ENCODE peak calls at places on chromosomes 1 and 21, in five cellular contexts. M is H1, G is H9, W is mesenchymal stem cell, T is trophoblast cell. O is an unnamed sample.

GRCh38 chr21:33767236-33767635 is 124.9 kb downstream of the ITSN1 start:
- DNase-seq in W (no peak), G (no peak), M (no peak), T (no peak), O (no peak)

GRCh38 chr1:18760156-18760555 is 99.3 kb downstream of the TAS1R2 start:
- DNase-seq in M (no peak), W (no peak), T (no peak), G (no peak), O (no peak)

GRCh38 chr1:200917291-200917817 is 22.7 kb downstream of the INAVA start:
- DNase-seq in M (no peak), T (peak; percentile 39), G (no peak), W (no peak), O (no peak)

GRCh38 chr1:115463347-115463746 is 125.3 kb upstream of the NGF start:
- DNase-seq in G (peak; percentile 21), T (peak; percentile 14), M (peak; percentile 20), W (no peak), O (no peak)

GRCh38 chr1:169003864-169004516 is 102.5 kb upstream of the ATP1B1 start:
- DNase-seq in W (peak; percentile 71), M (no peak), T (peak; percentile 55), G (no peak), O (no peak)

GRCh38 chr1:225877570-225877969 is 4.6 kb downstream of the TMEM63A start:
- DNase-seq in G (peak; percentile 75), W (peak; percentile 66), T (peak; percentile 38), M (peak; percentile 80), O (peak; percentile 46)

GRCh38 chr1:75625795-75626194 is 14.9 kb upstream of the SLC44A5 start:
- DNase-seq in W (no peak), T (no peak), M (no peak), G (no peak), O (no peak)

GRCh38 chr21:28617300-28617699 is 375.4 kb downstream of the LTN1 start:
- DNase-seq in T (no peak), M (no peak), W (no peak), G (no peak), O (no peak)

GRCh38 chr1:151994956-151995355 is 1.3 kb upstream of the S100A10 start:
- DNase-seq in W (peak; percentile 97), G (peak; percentile 54), T (peak; percentile 81), M (no peak), O (no peak)

GRCh38 chr1:7528386-7529031 is 242.6 kb upstream of the VAMP3 start:
- DNase-seq in T (peak; percentile 24), M (no peak), W (no peak), G (no peak), O (no peak)

GRCh38 chr1:180800945-180801344 is 111.8 kb upstream of the KIAA1614 start:
- DNase-seq in M (no peak), T (no peak), G (no peak), W (no peak), O (no peak)

GRCh38 chr1:61951731-61952585 is 209.7 kb downstream of the PATJ start:
- DNase-seq in G (peak; percentile 47), W (no peak), T (peak; percentile 43), M (no peak), O (peak; percentile 8)

GRCh38 chr1:116853680-116854191 is 56.0 kb upstream of the PTGFRN start:
- DNase-seq in G (peak; percentile 67), W (peak; percentile 91), M (peak; percentile 52), T (peak; percentile 74), O (no peak)

GRCh38 chr1:99358771-99359170 is 94.5 kb downstream of the PLPPR4 start:
- DNase-seq in W (no peak), T (peak; percentile 92), M (no peak), G (no peak), O (no peak)

GRCh38 chr1:205800470-205800869 is 12.5 kb downstream of the SLC41A1 start:
- DNase-seq in G (no peak), T (no peak), M (no peak), W (no peak), O (no peak)

GRCh38 chr1:3547055-3548005 is 64.0 kb downstream of the MEGF6 start:
- DNase-seq in G (peak; percentile 52), W (no peak), T (peak; percentile 89), M (no peak), O (no peak)

GRCh38 chr21:35850029-35850428 is 210.3 kb downstream of the SETD4 start:
- DNase-seq in M (no peak), G (no peak), T (peak; percentile 33), W (peak; percentile 50), O (no peak)

GRCh38 chr1:42177551-42177981 is 13.0 kb upstream of the GUCA2A start:
- DNase-seq in T (no peak), W (peak; percentile 85), M (no peak), G (no peak), O (no peak)

GRCh38 chr1:46434358-46434757 is 40.2 kb downstream of the FAAH start:
- DNase-seq in G (no peak), M (no peak), W (no peak), T (no peak), O (no peak)

GRCh38 chr1:81832573-81832972 is 31.8 kb downstream of the ADGRL2 start:
- DNase-seq in W (peak; percentile 66), T (no peak), M (no peak), G (no peak), O (no peak)

GRCh38 chr1:12565966-12566352 is 52.1 kb downstream of the DHRS3 start:
- DNase-seq in G (no peak), M (no peak), W (no peak), T (no peak), O (no peak)

GRCh38 chr1:42950146-42950480 is 8.6 kb downstream of the SLC2A1 start:
- DNase-seq in M (no peak), G (no peak), W (no peak), T (no peak), O (no peak)

GRCh38 chr1:1062364-1063163 is 11.5 kb downstream of the RNF223 start:
- DNase-seq in M (no peak), T (no peak), G (no peak), W (peak; percentile 44), O (no peak)

GRCh38 chr21:25638634-25639166 is 358 bp upstream of the JAM2 start:
- DNase-seq in G (no peak), T (peak; percentile 75), W (peak; percentile 10), M (no peak), O (peak; percentile 12)

GRCh38 chr1:50279622-50280320 is 143.5 kb downstream of the DMRTA2 start:
- DNase-seq in T (peak; percentile 35), G (peak; percentile 52), W (no peak), M (peak; percentile 73), O (peak; percentile 61)

GRCh38 chr1:81412954-81413353 is 387.8 kb upstream of the ADGRL2 start:
- DNase-seq in W (no peak), T (no peak), G (no peak), M (no peak), O (no peak)

GRCh38 chr1:93708734-93709481 is 27.3 kb upstream of the BCAR3 start:
- DNase-seq in M (no peak), G (no peak), T (no peak), W (peak; percentile 55), O (no peak)

GRCh38 chr1:21904725-21905520 is 32.2 kb downstream of the HSPG2 start:
- DNase-seq in T (peak; percentile 86), M (no peak), G (no peak), W (peak; percentile 88), O (no peak)

GRCh38 chr1:36467027-36467410 is 2.8 kb upstream of the MRPS15 start:
- DNase-seq in W (no peak), G (no peak), T (no peak), M (no peak), O (no peak)

GRCh38 chr1:238648756-238649155 is 737.6 kb upstream of the CHRM3 start:
- DNase-seq in G (no peak), W (no peak), M (no peak), T (no peak), O (no peak)

DNA sequence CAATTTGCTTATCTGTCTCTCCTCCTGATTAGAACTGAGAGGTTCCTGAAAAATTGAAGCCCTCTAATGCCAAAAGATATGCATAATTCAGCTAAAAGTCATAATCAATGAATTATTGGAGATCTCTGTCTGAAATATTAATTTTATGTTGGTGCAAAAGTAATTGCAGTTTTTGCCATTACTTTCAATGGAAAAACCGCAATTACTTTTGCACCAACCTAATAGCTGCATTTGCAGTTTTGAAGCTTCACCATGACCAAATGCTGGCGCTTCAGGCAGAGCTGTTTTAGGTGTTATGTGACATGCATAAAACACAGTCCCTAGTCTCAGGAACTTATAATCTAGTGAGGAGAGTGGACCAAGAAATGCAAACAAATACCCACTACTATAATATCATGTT is 29.7 kb upstream of the FASLG start:
- DNase-seq in M (no peak), G (no peak), W (no peak), T (no peak), O (no peak)
- H2BK5ac ChIP-seq in M (no peak overlapping the region), G (no peak overlapping the region), W (no peak overlapping the region), T (no peak overlapping the region), O (no peak overlapping the region)

DNA sequence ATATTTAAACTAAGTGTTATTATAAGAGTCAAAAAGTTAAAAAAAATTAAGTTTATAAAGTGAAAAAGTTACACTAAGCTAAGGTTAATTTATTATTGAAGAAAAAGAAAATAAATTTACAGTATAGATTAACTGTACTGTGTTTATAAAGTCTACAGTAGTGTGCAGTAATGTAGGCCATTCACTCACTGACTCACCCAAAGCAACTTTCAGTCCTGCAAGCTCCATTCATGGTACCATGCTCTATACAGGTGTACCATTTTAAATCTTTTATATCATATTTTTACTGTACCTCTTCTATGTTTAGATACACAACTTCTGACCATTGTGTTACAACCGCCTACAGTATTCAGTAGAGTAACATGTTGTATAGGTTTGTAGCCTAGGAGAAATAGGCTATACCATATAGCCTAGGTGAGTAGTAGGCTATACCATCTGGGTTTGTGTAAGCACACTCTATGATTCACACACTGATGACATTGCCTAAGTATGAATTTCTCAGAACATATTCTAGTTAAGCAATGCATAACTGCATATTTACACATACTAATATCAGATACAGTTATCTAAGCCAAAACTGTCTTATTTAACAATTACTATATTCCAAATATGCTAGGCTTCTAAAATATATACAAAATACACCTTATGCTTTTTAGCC is 80.6 kb upstream of the GFI1 start:
- DNase-seq in G (no peak), M (no peak), W (no peak), T (peak; percentile 82), O (no peak)
- H2AFZ ChIP-seq in G (no peak overlapping the region), M (no peak overlapping the region), W (no peak overlapping the region), T (no peak overlapping the region), O (no peak overlapping the region)

GRCh38 chr1:212902054-212902453 is 44.0 kb downstream of the FLVCR1 start:
- DNase-seq in W (no peak), M (no peak), G (no peak), T (no peak), O (no peak)
- H2BK12ac ChIP-seq in W (no peak overlapping the region), M (no peak overlapping the region), G (no peak overlapping the region), T (no peak overlapping the region), O (no peak overlapping the region)

GRCh38 chr1:159879136-159879535 is 16.7 kb upstream of the VSIG8 start:
- DNase-seq in W (no peak), M (no peak), G (no peak), T (no peak), O (no peak)

GRCh38 chr1:159879977-159880376 is 17.5 kb upstream of the VSIG8 start:
- DNase-seq in M (no peak), T (peak; percentile 76), G (no peak), W (peak; percentile 76), O (no peak)

GRCh38 chr1:159877695-159878444 is 15.4 kb upstream of the VSIG8 start:
- DNase-seq in W (no peak), T (peak; percentile 23), G (no peak), M (no peak), O (no peak)

GRCh38 chr1:159881930-159882839 is 17.8 kb downstream of the CFAP45 start:
- DNase-seq in T (peak; percentile 97), G (no peak), M (no peak), W (peak; percentile 95), O (no peak)

GRCh38 chr1:159880435-159880834 is 18.0 kb upstream of the VSIG8 start:
- DNase-seq in G (no peak), W (peak; percentile 18), M (no peak), T (no peak), O (no peak)
- H2BK5ac ChIP-seq in G (no peak overlapping the region), W (no peak overlapping the region), M (no peak overlapping the region), T (no peak overlapping the region), O (no peak overlapping the region)